ENCODE peak calls at places on chromosomes 12 and 14, in six cellular contexts. B is MG63, D is stromal cell of bone marrow, P is stomach, Q is body of pancreas, Z is heart left ventricle. H is an unnamed sample.
A peak's percentile ranks its signal among the peaks of the same experiment; 100 is the strongest.

GRCh38 chr12:34400423-34400881 is 378.2 kb downstream of the ALG10 start:
- DNase-seq in B (no peak), D (no peak), P (peak; percentile 15), Q (no peak), Z (peak; percentile 28), H (peak; percentile 4)

GRCh38 chr12:121803861-121804416 is at the start of gene SETD1B:
- DNase-seq in B (peak; percentile 77), D (no peak), P (peak; percentile 64), Q (peak; percentile 58), Z (peak; percentile 84), H (no peak)

GRCh38 chr14:21097616-21098133 is 780 bp downstream of the ZNF219 start:
- DNase-seq in B (no peak), D (no peak), P (no peak), Q (no peak), Z (no peak), H (peak; percentile 61)

GRCh38 chr12:46386877-46387629 is 14.5 kb upstream of the SLC38A2 start:
- DNase-seq in B (peak; percentile 71), D (no peak), P (no peak), Q (no peak), Z (peak; percentile 67), H (no peak)

GRCh38 chr12:11961686-11962085 is 109.1 kb upstream of the BCL2L14 start:
- DNase-seq in B (no peak), D (no peak), P (no peak), Q (no peak), Z (no peak), H (no peak)

GRCh38 chr14:85921241-85921640 is 391.3 kb downstream of the FLRT2 start:
- DNase-seq in B (no peak), D (no peak), P (no peak), Q (no peak), Z (no peak), H (no peak)

GRCh38 chr12:13631873-13632272 is 349.5 kb downstream of the GRIN2B start:
- DNase-seq in B (no peak), D (no peak), P (no peak), Q (no peak), Z (no peak), H (no peak)

GRCh38 chr12:45989277-45989856 is 1.0 kb downstream of the SCAF11 start:
- DNase-seq in B (no peak), D (peak; percentile 31), P (peak; percentile 68), Q (no peak), Z (no peak), H (no peak)

GRCh38 chr12:130427381-130427887 is 89.7 kb downstream of the PIWIL1 start:
- DNase-seq in B (no peak), D (no peak), P (no peak), Q (peak; percentile 1), Z (no peak), H (no peak)

GRCh38 chr12:57216931-57217871 is 607 bp downstream of the NXPH4 start:
- DNase-seq in B (peak; percentile 23), D (no peak), P (no peak), Q (no peak), Z (no peak), H (peak; percentile 42)

GRCh38 chr12:54749191-54749818 is 101.1 kb upstream of the DCD start:
- DNase-seq in B (no peak), D (peak; percentile 31), P (no peak), Q (peak; percentile 19), Z (no peak), H (peak; percentile 38)

GRCh38 chr14:59202031-59202430 is 13.6 kb downstream of the DAAM1 start:
- DNase-seq in B (no peak), D (no peak), P (no peak), Q (no peak), Z (no peak), H (no peak)

GRCh38 chr12:57236224-57236924 is 6.9 kb downstream of the SHMT2 start:
- DNase-seq in B (no peak), D (no peak), P (no peak), Q (no peak), Z (peak; percentile 66), H (no peak)

GRCh38 chr14:66509874-66510273 is 1.9 kb downstream of the GPHN start:
- DNase-seq in B (no peak), D (no peak), P (no peak), Q (no peak), Z (no peak), H (no peak)

GRCh38 chr12:131893605-131894312 is 663 bp upstream of the ULK1 start:
- DNase-seq in B (no peak), D (no peak), P (no peak), Q (no peak), Z (no peak), H (no peak)

GRCh38 chr14:64723691-64724577 is 19.7 kb downstream of the PLEKHG3 start:
- DNase-seq in B (peak; percentile 52), D (no peak), P (no peak), Q (no peak), Z (no peak), H (no peak)

GRCh38 chr14:90559811-90560492 is 163.1 kb downstream of the CALM1 start:
- DNase-seq in B (no peak), D (no peak), P (no peak), Q (no peak), Z (no peak), H (no peak)

GRCh38 chr14:27427796-27428195 is 830.0 kb upstream of the NOVA1 start:
- DNase-seq in B (peak; percentile 18), D (peak; percentile 4), P (no peak), Q (no peak), Z (no peak), H (no peak)

GRCh38 chr14:95530461-95531170 is 4.2 kb upstream of the GLRX5 start:
- DNase-seq in B (no peak), D (no peak), P (no peak), Q (no peak), Z (no peak), H (no peak)

GRCh38 chr14:96889091-96889490 is 91.9 kb downstream of the VRK1 start:
- DNase-seq in B (no peak), D (no peak), P (no peak), Q (no peak), Z (no peak), H (no peak)

GRCh38 chr12:92142251-92142896 is 3.3 kb downstream of the BTG1 start:
- DNase-seq in B (no peak), D (no peak), P (no peak), Q (no peak), Z (no peak), H (no peak)

GRCh38 chr14:92677087-92677668 is 71.2 kb downstream of the LGMN start:
- DNase-seq in B (no peak), D (no peak), P (no peak), Q (no peak), Z (peak; percentile 14), H (no peak)

GRCh38 chr12:26434299-26434915 is 239.0 kb downstream of the SSPN start:
- DNase-seq in B (peak; percentile 17), D (peak; percentile 41), P (no peak), Q (peak; percentile 34), Z (no peak), H (peak; percentile 37)

GRCh38 chr14:72675126-72675525 is 218.8 kb downstream of the DPF3 start:
- DNase-seq in B (no peak), D (no peak), P (no peak), Q (no peak), Z (no peak), H (no peak)

GRCh38 chr14:100535287-100536131 is 51.7 kb downstream of the BEGAIN start:
- DNase-seq in B (no peak), D (no peak), P (no peak), Q (no peak), Z (peak; percentile 39), H (peak; percentile 14)

GRCh38 chr14:50402965-50403364 is 6.3 kb upstream of the CDKL1 start:
- DNase-seq in B (no peak), D (no peak), P (no peak), Q (no peak), Z (no peak), H (no peak)

GRCh38 chr12:127063339-127064090 is 1203.5 kb upstream of the TMEM132C start:
- DNase-seq in B (no peak), D (no peak), P (no peak), Q (no peak), Z (no peak), H (no peak)

GRCh38 chr14:69240527-69241173 is 19.3 kb upstream of the GALNT16 start:
- DNase-seq in B (no peak), D (no peak), P (no peak), Q (no peak), Z (no peak), H (no peak)

GRCh38 chr12:638948-639557 is 24.2 kb downstream of the NINJ2 start:
- DNase-seq in B (no peak), D (no peak), P (no peak), Q (no peak), Z (no peak), H (no peak)

GRCh38 chr12:19200261-19200660 is 70.7 kb downstream of the PLEKHA5 start:
- DNase-seq in B (no peak), D (no peak), P (no peak), Q (no peak), Z (no peak), H (no peak)

GRCh38 chr12:48198619-48198973 is 4.5 kb downstream of the OR10AD1 start:
- DNase-seq in B (no peak), D (no peak), P (peak; percentile 42), Q (peak; percentile 45), Z (peak; percentile 83), H (peak; percentile 72)

GRCh38 chr14:58428011-58428807 is 690 bp downstream of the KIAA0586 start:
- DNase-seq in B (peak; percentile 2), D (peak; percentile 23), P (no peak), Q (no peak), Z (no peak), H (peak; percentile 22)

GRCh38 chr12:31756977-31757420 is 28.2 kb upstream of the AMN1 start:
- DNase-seq in B (peak; percentile 21), D (no peak), P (peak; percentile 36), Q (no peak), Z (no peak), H (no peak)

GRCh38 chr12:3252416-3252815 is 175.2 kb downstream of the TSPAN9 start:
- DNase-seq in B (peak; percentile 80), D (peak; percentile 58), P (peak; percentile 56), Q (peak; percentile 28), Z (peak; percentile 89), H (peak; percentile 90)